ENCODE peak calls at places on chromosomes 3 and 15, in four cellular contexts. F is HepG2, N is uterus, H is Peyer's patch. W is an unnamed sample. For H3K36me3 and H3K4me1, the result is how much of the 10 kb centered on the place peaks cover.

GRCh38 chr15:74892313-74892712 is 2.5 kb downstream of the MPI start:
- DNase-seq in F (no peak), N (no peak), H (peak), W (no peak)

GRCh38 chr3:152400912-152401311 is 132.2 kb downstream of the MBNL1 start:
- DNase-seq in F (no peak), H (no peak), N (no peak), W (no peak)

GRCh38 chr3:37338500-37338899 is 164.1 kb upstream of the LRRFIP2 start:
- DNase-seq in F (no peak), H (no peak), N (no peak), W (no peak)

GRCh38 chr15:39193611-39194010 is 387.3 kb upstream of the THBS1 start:
- DNase-seq in N (no peak), H (no peak), F (no peak), W (no peak)

GRCh38 chr3:385151-385550 is 188.6 kb downstream of the CHL1 start:
- DNase-seq in H (no peak), N (no peak), F (no peak), W (no peak)

GRCh38 chr15:57143511-57144078 is 225.2 kb downstream of the TCF12 start:
- DNase-seq in H (no peak), F (no peak), N (no peak), W (no peak)

GRCh38 chr3:40458473-40458872 is 1.3 kb downstream of the RPL14 start:
- DNase-seq in F (no peak), H (no peak), N (no peak), W (no peak)

GRCh38 chr15:66779331-66780009 is 77.4 kb downstream of the SMAD6 start:
- DNase-seq in F (peak), H (no peak), N (no peak), W (peak)

GRCh38 chr15:67089218-67090193 is 24.1 kb downstream of the SMAD3 start:
- DNase-seq in F (no peak), N (no peak), H (no peak), W (no peak)

GRCh38 chr3:43405888-43406636 is 119.7 kb downstream of the SNRK start:
- DNase-seq in F (no peak), H (no peak), N (no peak), W (no peak)

GRCh38 chr3:182919866-182920357 is 60.4 kb downstream of the DCUN1D1 start:
- DNase-seq in N (no peak), F (no peak), H (no peak), W (no peak)

GRCh38 chr3:182917134-182917533 is 63.2 kb downstream of the DCUN1D1 start:
- DNase-seq in H (no peak), N (no peak), F (no peak), W (no peak)

GRCh38 chr3:182921665-182922355 is 58.5 kb downstream of the DCUN1D1 start:
- DNase-seq in F (no peak), H (no peak), N (no peak), W (no peak)

GRCh38 chr3:182925330-182925943 is 54.9 kb downstream of the DCUN1D1 start:
- DNase-seq in H (no peak), F (no peak), N (no peak), W (no peak)

DNA sequence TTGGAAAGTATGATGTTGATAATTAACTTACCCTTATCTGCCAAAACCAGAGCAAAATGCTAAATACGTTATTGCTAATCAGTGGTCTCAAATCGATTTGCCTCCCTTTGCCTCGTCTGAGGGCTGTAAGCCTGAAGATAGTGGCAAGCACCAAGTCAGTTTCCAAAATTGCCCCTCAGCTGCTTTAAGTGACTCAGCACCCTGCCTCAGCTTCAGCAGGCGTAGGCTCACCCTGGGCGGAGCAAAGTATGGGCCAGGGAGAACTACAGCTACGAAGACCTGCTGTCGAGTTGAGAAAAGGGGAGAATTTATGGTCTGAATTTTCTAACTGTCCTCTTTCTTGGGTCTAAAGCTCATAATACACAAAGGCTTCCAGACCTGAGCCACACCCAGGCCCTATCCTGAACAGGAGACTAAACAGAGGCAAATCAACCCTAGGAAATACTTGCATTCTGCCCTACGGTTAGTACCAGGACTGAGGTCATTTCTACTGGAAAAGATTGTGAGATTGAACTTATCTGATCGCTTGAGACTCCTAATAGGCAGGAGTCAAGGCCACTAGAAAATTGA is 59.7 kb downstream of the DCUN1D1 start:
- DNase-seq in N (no peak), F (no peak), H (no peak), W (peak)
- H3K36me3 ChIP-seq in N (under half), F (under half), H (under half), W (under half)

DNA sequence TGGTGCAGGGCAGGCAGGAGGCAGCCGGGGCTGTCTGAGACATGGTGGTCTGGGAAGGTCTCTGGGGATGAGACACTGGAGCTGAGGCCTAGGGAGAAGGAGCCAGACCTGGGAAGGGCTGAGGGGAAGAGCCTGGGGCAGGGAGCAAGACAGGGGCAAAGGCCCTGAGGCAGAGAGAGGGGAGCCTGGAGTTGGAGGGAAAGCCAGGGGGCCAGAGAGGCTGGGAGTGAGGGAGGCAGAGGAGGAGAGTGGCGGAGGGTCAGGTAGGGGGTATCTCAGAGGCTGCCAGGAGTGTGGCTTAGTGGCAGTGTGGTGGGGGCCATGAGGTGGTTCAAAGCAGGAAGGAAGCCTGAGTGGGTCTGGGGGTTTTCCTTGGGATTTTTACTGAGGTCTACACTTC is 6.1 kb upstream of the SLC6A6 start:
- DNase-seq in N (no peak), F (no peak), H (no peak), W (no peak)
- TF ChIP-seq CTCF in N (no peak), F (no peak), H (no peak), W (no peak)

DNA sequence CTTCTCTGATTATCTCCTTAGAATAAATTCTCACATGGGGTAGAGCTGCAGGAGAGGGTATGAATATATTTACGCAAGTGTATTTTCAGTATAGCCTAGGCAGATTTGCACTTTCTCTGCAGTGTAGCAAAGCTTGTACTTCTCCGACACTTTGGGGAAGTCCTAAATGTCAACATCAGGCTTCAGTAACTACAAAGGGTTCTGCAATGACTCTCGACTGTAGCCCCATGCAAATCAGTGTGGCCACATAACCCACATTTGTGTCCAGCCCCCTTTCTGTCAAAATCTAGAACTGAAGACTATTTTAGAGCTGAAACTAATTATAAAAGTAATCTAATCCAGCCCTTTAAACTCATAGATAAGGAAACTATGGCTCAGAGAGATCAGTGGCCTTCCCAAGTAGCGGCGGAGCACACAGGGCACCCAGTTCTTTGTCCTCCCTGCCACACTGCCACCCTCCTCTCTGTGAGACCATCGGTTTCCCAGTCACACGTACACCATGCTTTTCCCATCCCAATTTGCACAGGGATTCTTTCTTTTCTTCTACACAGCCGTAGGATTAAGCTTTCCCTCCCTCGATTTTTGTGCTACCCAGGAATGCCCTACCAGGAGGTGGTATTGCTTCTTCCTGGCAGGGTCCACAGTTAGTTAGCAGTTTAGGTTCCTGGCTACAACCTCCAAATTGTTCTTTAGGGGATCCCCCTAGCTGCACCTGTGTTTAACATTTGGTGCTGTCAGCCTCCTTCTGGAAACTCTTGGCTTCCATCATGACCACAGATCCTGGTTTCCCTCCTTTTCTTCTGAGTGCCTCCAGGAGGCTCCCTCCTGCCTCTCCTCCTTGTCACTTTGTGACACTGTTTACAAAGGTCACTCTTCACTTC is 22.9 kb downstream of the MRAS start:
- DNase-seq in H (no peak), F (no peak), N (no peak), W (no peak)
- H3K4me1 ChIP-seq in H (under half), F (under half), N (under half), W (under half)

DNA sequence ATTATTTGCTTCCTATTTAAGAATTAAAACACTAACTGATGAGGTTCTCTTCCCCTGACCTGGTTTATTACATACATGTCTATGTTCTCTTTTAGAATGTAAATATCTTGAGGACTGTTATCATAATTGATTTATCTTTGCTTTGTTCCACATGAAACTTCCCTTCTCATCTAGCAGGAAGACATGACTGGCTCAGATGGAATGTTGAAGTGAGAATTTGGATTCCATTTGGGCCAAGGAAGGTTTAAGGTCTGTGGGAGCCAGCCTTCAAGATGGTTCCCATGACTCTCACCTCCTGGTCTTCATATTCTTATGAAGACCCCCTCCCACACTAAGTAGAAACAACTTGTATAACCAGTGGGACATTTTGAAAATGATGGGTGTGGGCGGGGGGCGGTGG is 222.2 kb upstream of the GADL1 start:
- DNase-seq in H (no peak), F (no peak), N (no peak), W (no peak)
- H3K36me3 ChIP-seq in H (under half), F (under half), N (under half), W (under half)

W was measured in Caco-2.